ENCODE peak calls at places on chromosomes 4 and X, in seven cellular contexts. X is GDM1; J is ELR; F is Right ventricle myocardium superior; M is germinal center; U is NCI-H1694; O is stimulated activated naive CD4-positive, alpha-beta T cell. D is an unnamed sample.

GRCh38 chrX:38974542-38974941 is 173.3 kb downstream of the MID1IP1 start:
- DNase-seq in X (no peak), J (no peak), F (no peak), M (no peak), U (no peak), O (no peak), D (no peak)

GRCh38 chr4:34105311-34105710 is 2139.0 kb downstream of the ARAP2 start:
- DNase-seq in X (no peak), J (no peak), F (no peak), M (no peak), U (no peak), O (no peak), D (no peak)

GRCh38 chrX:80765226-80765625 is 44.5 kb downstream of the BRWD3 start:
- DNase-seq in X (no peak), J (peak), F (no peak), M (no peak), U (no peak), O (no peak), D (no peak)

GRCh38 chr4:109440948-109441347 is 7.3 kb downstream of the SEC24B start:
- DNase-seq in X (no peak), J (no peak), F (no peak), M (no peak), U (no peak), O (no peak), D (no peak)

GRCh38 chr4:160375746-160376452 is 1273.0 kb downstream of the RAPGEF2 start:
- DNase-seq in X (no peak), J (no peak), F (no peak), M (no peak), U (no peak), O (no peak), D (no peak)

GRCh38 chr4:13509442-13509841 is 25.3 kb upstream of the RAB28 start:
- DNase-seq in X (no peak), J (no peak), F (no peak), M (no peak), U (no peak), O (no peak), D (no peak)

GRCh38 chr4:17546678-17547077 is 30.3 kb upstream of the LAP3 start:
- DNase-seq in X (no peak), J (no peak), F (no peak), M (no peak), U (no peak), O (no peak), D (no peak)

GRCh38 chr4:185115827-185116232 is 27.2 kb upstream of the SLC25A4 start:
- DNase-seq in X (no peak), J (peak), F (peak), M (no peak), U (peak), O (no peak), D (peak)

GRCh38 chrX:12685541-12685940 is 105.7 kb upstream of the PRPS2 start:
- DNase-seq in X (no peak), J (peak), F (no peak), M (no peak), U (no peak), O (no peak), D (no peak)

GRCh38 chr4:136383126-136383525 is 1149.2 kb downstream of the PCDH18 start:
- DNase-seq in X (no peak), J (peak), F (no peak), M (no peak), U (no peak), O (no peak), D (no peak)

GRCh38 chrX:72394518-72395163 is 88.9 kb upstream of the CITED1 start:
- DNase-seq in X (no peak), J (peak), F (peak), M (no peak), U (no peak), O (no peak), D (no peak)

GRCh38 chr4:112516401-112517066 is 554 bp upstream of the NEUROG2 start:
- DNase-seq in X (no peak), J (peak), F (peak), M (peak), U (peak), O (no peak), D (no peak)

GRCh38 chr4:39664828-39665731 is 26.4 kb upstream of the SMIM14 start:
- DNase-seq in X (no peak), J (peak), F (no peak), M (no peak), U (no peak), O (no peak), D (no peak)

GRCh38 chr4:185276036-185276435 is 66.6 kb downstream of the SNX25 start:
- DNase-seq in X (no peak), J (peak), F (no peak), M (no peak), U (no peak), O (no peak), D (no peak)

GRCh38 chr4:183721207-183722081 is 62.4 kb downstream of the TRAPPC11 start:
- DNase-seq in X (peak), J (peak), F (peak), M (peak), U (no peak), O (peak), D (peak)

GRCh38 chr4:1021386-1022050 is 10.1 kb downstream of the FGFRL1 start:
- DNase-seq in X (no peak), J (no peak), F (no peak), M (peak), U (no peak), O (no peak), D (no peak)

GRCh38 chrX:40096395-40097091 is 1.2 kb downstream of the BCOR start:
- DNase-seq in X (no peak), J (peak), F (peak), M (no peak), U (no peak), O (peak), D (peak)

GRCh38 chr4:10366628-10367027 is 90.6 kb downstream of the ZNF518B start:
- DNase-seq in X (no peak), J (no peak), F (no peak), M (no peak), U (no peak), O (no peak), D (no peak)

GRCh38 chrX:107716045-107716684 is 59.4 kb downstream of the TSC22D3 start:
- DNase-seq in X (no peak), J (peak), F (peak), M (peak), U (no peak), O (peak), D (peak)

GRCh38 chrX:50711907-50712306 is 102.1 kb downstream of the SHROOM4 start:
- DNase-seq in X (no peak), J (no peak), F (no peak), M (no peak), U (no peak), O (no peak), D (no peak)

GRCh38 chr4:150070464-150071170 is 7.6 kb upstream of the DCLK2 start:
- DNase-seq in X (no peak), J (no peak), F (no peak), M (no peak), U (no peak), O (no peak), D (no peak)

GRCh38 chr4:159227378-159227777 is 124.5 kb downstream of the RAPGEF2 start:
- DNase-seq in X (no peak), J (peak), F (no peak), M (no peak), U (no peak), O (no peak), D (no peak)

GRCh38 chr4:10115657-10116624 is 658 bp downstream of the WDR1 start:
- DNase-seq in X (no peak), J (peak), F (peak), M (peak), U (no peak), O (peak), D (peak)

GRCh38 chr4:183408791-183409190 is 35.6 kb upstream of the CDKN2AIP start:
- DNase-seq in X (peak), J (no peak), F (no peak), M (no peak), U (no peak), O (no peak), D (no peak)

GRCh38 chrX:154548028-154548316 is 552 bp downstream of the IKBKG start:
- DNase-seq in X (no peak), J (no peak), F (no peak), M (no peak), U (no peak), O (no peak), D (no peak)

GRCh38 chr4:1055721-1056590 is 44.5 kb downstream of the FGFRL1 start:
- DNase-seq in X (peak), J (no peak), F (no peak), M (peak), U (no peak), O (peak), D (peak)

D was measured in aorta.